ENCODE peak calls at places on chromosomes 16 and 17, in four cellular contexts. One of them, this sample, is unnamed.

GRCh38 chr17:80656590-80656989 is 112.0 kb downstream of the RPTOR start:
- DNase-seq in H9: no peak
- DNase-seq in H1: no peak
- DNase-seq in neuronal stem cell: no peak
- DNase-seq in this sample: no peak

GRCh38 chr16:68512183-68512582 is 26.9 kb upstream of the ZFP90 start:
- DNase-seq in H9: no peak
- DNase-seq in H1: no peak
- DNase-seq in neuronal stem cell: no peak
- DNase-seq in this sample: no peak

GRCh38 chr16:58366247-58367031 is 25.8 kb upstream of the GINS3 start:
- DNase-seq in H9: no peak
- DNase-seq in H1: no peak
- DNase-seq in neuronal stem cell: no peak
- DNase-seq in this sample: peak

GRCh38 chr16:50207652-50208051 is 54.5 kb downstream of the TENT4B start:
- DNase-seq in H9: no peak
- DNase-seq in H1: no peak
- DNase-seq in neuronal stem cell: no peak
- DNase-seq in this sample: peak

GRCh38 chr17:979211-979538 is 401 bp downstream of the NXN start:
- DNase-seq in H9: no peak
- DNase-seq in H1: no peak
- DNase-seq in neuronal stem cell: no peak
- DNase-seq in this sample: no peak

GRCh38 chr17:27471321-27472269 is 15.3 kb downstream of the KSR1 start:
- DNase-seq in H9: no peak
- DNase-seq in H1: no peak
- DNase-seq in neuronal stem cell: no peak
- DNase-seq in this sample: no peak

GRCh38 chr17:33233855-33234228 is 59.3 kb downstream of the ASIC2 start:
- DNase-seq in H9: no peak
- DNase-seq in H1: no peak
- DNase-seq in neuronal stem cell: no peak
- DNase-seq in this sample: peak

GRCh38 chr17:7437369-7437863 is 1.9 kb upstream of the FGF11 start:
- DNase-seq in H9: no peak
- DNase-seq in H1: no peak
- DNase-seq in neuronal stem cell: no peak
- DNase-seq in this sample: no peak

GRCh38 chr17:40474419-40475002 is 26.9 kb downstream of the TNS4 start:
- DNase-seq in H9: no peak
- DNase-seq in H1: no peak
- DNase-seq in neuronal stem cell: no peak
- DNase-seq in this sample: no peak

GRCh38 chr16:8237452-8237851 is 352.9 kb downstream of the TMEM114 start:
- DNase-seq in H9: no peak
- DNase-seq in H1: no peak
- DNase-seq in neuronal stem cell: no peak
- DNase-seq in this sample: no peak

GRCh38 chr17:12637015-12637414 is 28.7 kb upstream of the MYOCD start:
- DNase-seq in H9: no peak
- DNase-seq in H1: no peak
- DNase-seq in neuronal stem cell: no peak
- DNase-seq in this sample: peak

GRCh38 chr17:58541249-58541648 is 26.8 kb upstream of the MTMR4 start:
- DNase-seq in H9: peak
- DNase-seq in H1: no peak
- DNase-seq in neuronal stem cell: no peak
- DNase-seq in this sample: peak

GRCh38 chr17:72850410-72850809 is 242.1 kb downstream of the SLC39A11 start:
- DNase-seq in H9: no peak
- DNase-seq in H1: no peak
- DNase-seq in neuronal stem cell: no peak
- DNase-seq in this sample: no peak

GRCh38 chr17:50785942-50786570 is 18.7 kb upstream of the ANKRD40CL start:
- DNase-seq in H9: no peak
- DNase-seq in H1: no peak
- DNase-seq in neuronal stem cell: no peak
- DNase-seq in this sample: peak

GRCh38 chr16:537415-538335 is 10.2 kb downstream of the CAPN15 start:
- DNase-seq in H9: no peak
- DNase-seq in H1: no peak
- DNase-seq in neuronal stem cell: no peak
- DNase-seq in this sample: no peak

GRCh38 chr16:19382887-19383816 is 34.5 kb upstream of the TMC5 start:
- DNase-seq in H9: no peak
- DNase-seq in H1: no peak
- DNase-seq in neuronal stem cell: no peak
- DNase-seq in this sample: no peak

GRCh38 chr17:75931062-75931461 is 9.8 kb downstream of the FBF1 start:
- DNase-seq in H9: no peak
- DNase-seq in H1: no peak
- DNase-seq in neuronal stem cell: no peak
- DNase-seq in this sample: no peak

GRCh38 chr17:17859909-17860760 is 23.3 kb upstream of the SREBF1 start:
- DNase-seq in H9: peak
- DNase-seq in H1: peak
- DNase-seq in neuronal stem cell: peak
- DNase-seq in this sample: peak

GRCh38 chr16:48160575-48160974 is 4.8 kb upstream of the ABCC12 start:
- DNase-seq in H9: no peak
- DNase-seq in H1: no peak
- DNase-seq in neuronal stem cell: no peak
- DNase-seq in this sample: no peak

GRCh38 chr17:75260679-75261335 is 599 bp downstream of the GGA3 start:
- DNase-seq in H9: no peak
- DNase-seq in H1: no peak
- DNase-seq in neuronal stem cell: no peak
- DNase-seq in this sample: peak

GRCh38 chr17:4004517-4005295 is 40.5 kb upstream of the ATP2A3 start:
- DNase-seq in H9: peak
- DNase-seq in H1: peak
- DNase-seq in neuronal stem cell: peak
- DNase-seq in this sample: peak

GRCh38 chr17:79018045-79018695 is 5.8 kb upstream of the C1QTNF1 start:
- DNase-seq in H9: no peak
- DNase-seq in H1: no peak
- DNase-seq in neuronal stem cell: no peak
- DNase-seq in this sample: no peak

GRCh38 chr17:4933646-4934045 is 1.6 kb downstream of the GP1BA start:
- DNase-seq in H9: no peak
- DNase-seq in H1: no peak
- DNase-seq in neuronal stem cell: no peak
- DNase-seq in this sample: no peak

GRCh38 chr17:62727916-62728672 is 80.0 kb downstream of the MARCHF10 start:
- DNase-seq in H9: peak
- DNase-seq in H1: no peak
- DNase-seq in neuronal stem cell: no peak
- DNase-seq in this sample: no peak
- H2BK12ac ChIP-seq in H9: no peak
- H2BK12ac ChIP-seq in H1: no peak
- H2BK12ac ChIP-seq in neuronal stem cell: no peak
- H2BK12ac ChIP-seq in this sample: no peak

DNA sequence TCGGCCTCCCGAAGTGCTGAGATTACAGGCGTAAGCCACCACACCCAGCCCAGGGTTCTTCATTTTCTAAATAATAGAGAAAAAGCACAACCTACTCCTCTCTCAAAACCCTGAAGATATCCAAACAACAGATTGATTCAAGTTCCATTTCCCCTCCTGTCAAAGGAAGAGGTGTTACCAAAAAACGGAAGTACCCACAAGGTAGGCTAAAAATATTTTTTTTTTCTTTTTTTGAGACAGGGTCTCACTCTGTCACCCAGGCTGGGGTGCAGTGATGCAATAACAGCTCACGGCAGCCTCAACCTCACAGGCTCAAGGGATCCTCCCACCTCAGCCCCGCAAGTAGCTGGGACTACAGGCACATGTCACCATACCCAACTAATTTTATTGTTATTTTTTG is 18.9 kb downstream of the UTP6 start:
- DNase-seq in H9: no peak
- DNase-seq in H1: no peak
- DNase-seq in neuronal stem cell: no peak
- DNase-seq in this sample: no peak
- H3K4ac ChIP-seq in H9: no peak
- H3K4ac ChIP-seq in H1: no peak
- H3K4ac ChIP-seq in neuronal stem cell: no peak
- H3K4ac ChIP-seq in this sample: no peak

GRCh38 chr17:19486351-19487008 is 47.2 kb upstream of the SLC47A1 start:
- DNase-seq in H9: no peak
- DNase-seq in H1: no peak
- DNase-seq in neuronal stem cell: no peak
- DNase-seq in this sample: no peak

GRCh38 chr17:19485800-19486340 is 47.8 kb upstream of the SLC47A1 start:
- DNase-seq in H9: no peak
- DNase-seq in H1: no peak
- DNase-seq in neuronal stem cell: no peak
- DNase-seq in this sample: no peak

GRCh38 chr17:19492140-19492539 is 41.5 kb upstream of the SLC47A1 start:
- DNase-seq in H9: peak
- DNase-seq in H1: no peak
- DNase-seq in neuronal stem cell: no peak
- DNase-seq in this sample: no peak

GRCh38 chr17:19482571-19482970 is 51.1 kb upstream of the SLC47A1 start:
- DNase-seq in H9: no peak
- DNase-seq in H1: no peak
- DNase-seq in neuronal stem cell: no peak
- DNase-seq in this sample: peak

DNA sequence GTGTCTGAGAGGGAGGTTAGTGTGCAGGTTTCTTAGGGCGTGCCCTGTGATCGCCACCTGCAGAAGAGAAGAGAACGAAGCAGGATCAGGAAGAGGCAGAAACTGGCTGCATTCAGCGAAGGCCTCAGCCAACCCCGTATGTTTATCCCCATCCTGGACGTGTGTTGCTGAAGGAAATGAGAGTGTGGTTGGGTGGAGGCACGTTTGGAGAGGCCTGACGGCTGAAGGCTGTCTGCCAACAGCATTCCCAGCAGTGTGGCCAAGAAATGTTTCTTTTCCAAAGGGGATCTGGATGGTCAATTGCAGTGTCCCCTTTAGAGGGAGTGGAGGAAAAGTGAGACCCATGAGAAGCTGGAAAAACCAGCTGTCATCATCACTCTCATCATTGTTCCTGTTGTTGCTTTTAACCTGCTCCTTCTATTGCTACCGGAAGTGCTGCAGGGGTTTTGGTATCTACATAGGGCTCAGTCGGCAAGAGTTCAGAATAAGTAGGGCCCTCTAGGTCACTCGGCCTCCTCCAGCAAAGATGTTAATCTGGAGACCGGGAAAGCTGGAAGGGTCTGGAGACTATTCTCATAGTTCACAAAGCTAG is 46.5 kb upstream of the SLC47A1 start:
- DNase-seq in H9: no peak
- DNase-seq in H1: no peak
- DNase-seq in neuronal stem cell: no peak
- DNase-seq in this sample: no peak
- H2BK12ac ChIP-seq in H9: no peak
- H2BK12ac ChIP-seq in H1: peak
- H2BK12ac ChIP-seq in neuronal stem cell: no peak
- H2BK12ac ChIP-seq in this sample: no peak

DNA sequence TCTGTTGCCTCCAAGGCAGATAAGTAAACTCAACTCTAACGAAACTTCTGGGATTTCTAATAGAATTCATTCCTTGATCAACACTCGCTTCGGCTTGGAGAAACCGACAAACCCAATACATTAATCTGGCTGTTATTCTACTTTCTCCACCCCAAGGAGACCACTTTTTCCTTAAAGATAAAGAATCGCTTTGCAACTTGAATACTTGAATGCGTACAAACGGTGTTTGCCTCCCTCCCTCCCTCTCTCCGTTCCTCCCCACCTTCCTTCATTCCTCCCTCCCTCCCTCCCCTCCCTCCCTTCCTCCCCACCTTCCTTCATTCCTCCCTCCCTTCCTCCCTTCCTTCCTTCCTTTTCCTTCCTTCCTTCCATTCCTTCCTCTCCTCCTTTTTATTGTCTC is 432.6 kb downstream of the HAPSTR1 start:
- DNase-seq in H9: no peak
- DNase-seq in H1: no peak
- DNase-seq in neuronal stem cell: no peak
- DNase-seq in this sample: no peak
- H3K4ac ChIP-seq in H9: no peak
- H3K4ac ChIP-seq in H1: no peak
- H3K4ac ChIP-seq in neuronal stem cell: no peak
- H3K4ac ChIP-seq in this sample: no peak

GRCh38 chr16:84572096-84572495 is 45.8 kb downstream of the COTL1 start:
- DNase-seq in H9: no peak
- DNase-seq in H1: no peak
- DNase-seq in neuronal stem cell: no peak
- DNase-seq in this sample: no peak
- H2BK12ac ChIP-seq in H9: no peak
- H2BK12ac ChIP-seq in H1: no peak
- H2BK12ac ChIP-seq in neuronal stem cell: no peak
- H2BK12ac ChIP-seq in this sample: no peak

DNA sequence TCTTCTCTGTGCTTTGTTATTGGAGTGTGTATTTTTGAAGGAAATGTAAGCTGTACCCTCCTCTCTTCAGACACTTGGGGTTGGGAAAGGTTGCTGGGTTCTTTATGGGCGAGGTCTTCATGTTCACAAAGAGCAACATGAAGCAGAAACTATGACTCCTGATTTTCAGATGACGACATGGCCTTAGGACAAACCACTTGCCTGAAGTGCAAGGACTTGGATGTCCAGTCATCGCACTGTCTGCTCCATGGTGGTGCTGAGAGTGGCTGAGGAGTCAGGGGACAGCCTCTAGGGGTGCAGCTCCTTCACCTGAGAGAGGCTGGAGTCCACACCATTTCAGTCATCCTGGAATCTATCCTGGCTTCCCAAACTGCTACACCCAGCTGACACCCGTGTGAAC is 183.9 kb upstream of the CDH5 start:
- DNase-seq in H9: no peak
- DNase-seq in H1: peak
- DNase-seq in neuronal stem cell: no peak
- DNase-seq in this sample: no peak
- H3K4ac ChIP-seq in H9: no peak
- H3K4ac ChIP-seq in H1: no peak
- H3K4ac ChIP-seq in neuronal stem cell: no peak
- H3K4ac ChIP-seq in this sample: no peak